ENCODE peak calls at places on chromosome 4, in seven cellular contexts. M is HCT116, H is A549, B is endodermal cell, T is transverse colon, R is dorsolateral prefrontal cortex, Z is right lobe of liver. L is an unnamed sample.

GRCh38 chr4:184000457-184001395 is 95.6 kb downstream of the STOX2 start:
- DNase-seq in R (no peak), Z (no peak), B (no peak), H (no peak), M (no peak), T (no peak), L (no peak)

GRCh38 chr4:155367608-155368007 is 9.2 kb downstream of the MAP9 start:
- DNase-seq in M (no peak), R (no peak), T (no peak), Z (no peak), B (no peak), H (no peak), L (no peak)

GRCh38 chr4:140333523-140333922 is 39.9 kb upstream of the SCOC start:
- DNase-seq in R (no peak), H (no peak), Z (no peak), M (no peak), T (no peak), B (no peak), L (no peak)

GRCh38 chr4:153488006-153488718 is 22.0 kb downstream of the TMEM131L start:
- DNase-seq in B (peak; percentile 67), T (peak; percentile 37), H (no peak), R (no peak), M (no peak), Z (no peak), L (no peak)

GRCh38 chr4:148770848-148771247 is 328.6 kb upstream of the NR3C2 start:
- DNase-seq in R (no peak), T (no peak), H (no peak), M (no peak), Z (no peak), B (no peak), L (no peak)

GRCh38 chr4:37383579-37384229 is 139.2 kb downstream of the NWD2 start:
- DNase-seq in Z (no peak), B (peak; percentile 69), R (no peak), T (peak; percentile 15), H (peak; percentile 9), M (peak; percentile 36), L (no peak)

GRCh38 chr4:52862605-52863236 is 604 bp downstream of the RASL11B start:
- DNase-seq in Z (no peak), R (no peak), M (no peak), H (no peak), T (no peak), B (no peak), L (no peak)

GRCh38 chr4:14262221-14262620 is 634.7 kb upstream of the BOD1L1 start:
- DNase-seq in B (no peak), Z (no peak), M (no peak), R (no peak), H (no peak), T (no peak), L (no peak)

GRCh38 chr4:5232549-5232948 is 181.3 kb downstream of the STK32B start:
- DNase-seq in R (no peak), H (no peak), M (no peak), Z (no peak), T (no peak), B (no peak), L (no peak)

GRCh38 chr4:108170729-108171540 is 2.2 kb upstream of the LEF1 start:
- DNase-seq in R (no peak), T (no peak), M (no peak), H (no peak), Z (no peak), B (peak; percentile 59), L (no peak)
- H3K27ac ChIP-seq in R (peak overlapping the region; percentile 21), T (no peak overlapping the region), M (no peak overlapping the region), H (no peak overlapping the region), Z (no peak overlapping the region), B (no peak overlapping the region), L (no peak overlapping the region)

DNA sequence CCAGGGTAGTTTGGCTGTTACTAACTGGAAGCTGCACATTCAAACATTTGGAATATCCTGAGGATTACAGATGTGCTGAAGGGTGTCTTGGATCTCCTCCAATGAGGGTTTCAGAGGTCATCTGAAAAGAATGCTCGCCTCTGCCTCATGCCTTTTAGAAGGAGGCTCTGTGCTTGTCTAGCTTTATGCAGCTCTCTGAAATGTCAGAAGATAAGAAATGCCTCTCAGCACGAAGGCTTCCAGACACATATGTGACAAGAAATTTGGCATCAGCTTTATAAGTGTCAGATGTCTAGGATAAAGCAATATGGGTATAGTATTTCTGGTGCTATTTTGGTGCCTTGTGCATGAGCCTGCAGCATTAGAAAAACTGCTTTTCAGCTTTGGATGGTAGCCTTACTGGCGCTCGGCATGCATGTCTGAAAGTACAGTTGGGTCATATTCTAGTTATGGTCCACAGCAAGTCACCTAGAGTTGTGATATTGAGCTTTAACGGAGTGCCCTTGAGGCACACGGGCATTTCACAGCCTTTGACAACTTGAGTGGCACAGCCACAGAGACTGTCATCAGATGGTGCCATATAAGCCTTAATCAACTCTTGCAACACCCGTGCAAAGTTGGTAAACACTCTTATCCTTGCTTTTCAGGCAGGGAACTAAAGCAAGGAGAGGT is 70.8 kb upstream of the PGRMC2 start:
- DNase-seq in R (no peak), B (no peak), H (no peak), T (no peak), Z (no peak), M (no peak), L (no peak)
- H3K27ac ChIP-seq in R (no peak overlapping the region), B (no peak overlapping the region), H (peak overlapping the region; percentile 97), T (no peak overlapping the region), Z (no peak overlapping the region), M (no peak overlapping the region), L (no peak overlapping the region)

GRCh38 chr4:41405464-41405863 is 132.5 kb upstream of the LIMCH1 start:
- DNase-seq in R (no peak), M (no peak), H (no peak), B (no peak), Z (no peak), T (no peak), L (no peak)
- H3K27ac ChIP-seq in R (no peak overlapping the region), M (no peak overlapping the region), H (peak overlapping the region; percentile 79), B (no peak overlapping the region), Z (peak overlapping the region; percentile 59), T (no peak overlapping the region), L (no peak overlapping the region)

GRCh38 chr4:8472689-8473197 is 32.2 kb downstream of the TRMT44 start:
- DNase-seq in R (no peak), H (no peak), Z (no peak), T (no peak), M (no peak), B (peak; percentile 50), L (no peak)
- H3K27ac ChIP-seq in R (no peak overlapping the region), H (no peak overlapping the region), Z (no peak overlapping the region), T (peak overlapping the region; percentile 66), M (no peak overlapping the region), B (no peak overlapping the region), L (no peak overlapping the region)

DNA sequence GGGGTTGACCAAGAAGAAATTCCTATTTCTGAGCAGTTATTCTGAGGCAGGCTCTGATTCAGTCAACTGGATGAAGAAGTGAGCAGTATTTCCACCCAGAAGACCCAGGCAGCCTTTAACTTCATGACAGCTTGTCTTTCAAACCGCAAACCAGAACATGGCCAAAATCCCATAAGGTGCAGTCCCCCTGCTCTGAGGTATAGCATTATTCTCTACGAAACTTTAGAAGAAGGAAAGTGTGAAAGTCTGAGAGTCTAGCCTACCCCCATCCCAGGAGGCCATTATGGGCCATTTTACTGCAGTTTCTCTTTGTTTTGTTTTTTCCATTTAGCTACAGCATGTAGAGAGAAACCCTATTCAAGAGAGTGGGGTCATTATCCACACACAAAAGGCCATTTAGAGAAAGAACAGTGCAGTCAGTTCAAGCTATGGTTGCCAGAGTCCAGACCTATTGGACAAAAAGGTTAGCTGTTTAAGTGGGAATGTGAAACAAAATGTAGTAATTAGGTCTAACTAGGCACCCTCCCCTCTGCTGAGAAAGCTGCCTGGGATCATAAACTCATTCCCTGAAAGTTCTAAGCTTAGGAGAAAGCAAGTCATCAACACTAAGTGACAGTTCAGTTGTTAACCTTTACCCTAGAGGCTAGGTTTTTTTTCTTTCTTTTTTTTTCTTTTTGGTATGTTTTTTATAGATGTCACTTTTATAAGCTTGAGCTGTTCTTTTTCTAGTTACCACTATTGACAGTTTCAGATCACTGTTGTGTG is 52.1 kb upstream of the RASGEF1B start:
- DNase-seq in H (no peak), T (no peak), B (no peak), R (no peak), M (no peak), Z (no peak), L (no peak)
- H3K27ac ChIP-seq in H (no peak overlapping the region), T (peak overlapping the region; percentile 58), B (peak overlapping the region; percentile 45), R (peak overlapping the region; percentile 51), M (no peak overlapping the region), Z (no peak overlapping the region), L (no peak overlapping the region)

GRCh38 chr4:86033171-86033570 is 326.7 kb downstream of the MAPK10 start:
- DNase-seq in H (no peak), T (peak; percentile 9), B (no peak), M (no peak), Z (no peak), R (no peak), L (peak; percentile 12)
- H3K27ac ChIP-seq in H (no peak overlapping the region), T (peak overlapping the region; percentile 47), B (no peak overlapping the region), M (no peak overlapping the region), Z (no peak overlapping the region), R (peak overlapping the region; percentile 63), L (peak overlapping the region; percentile 90)

GRCh38 chr4:66565796-66566195 is 895.5 kb upstream of the EPHA5 start:
- DNase-seq in T (no peak), Z (no peak), M (no peak), B (no peak), H (no peak), R (no peak), L (no peak)
- H3K27ac ChIP-seq in T (no peak overlapping the region), Z (no peak overlapping the region), M (no peak overlapping the region), B (no peak overlapping the region), H (peak overlapping the region; percentile 89), R (no peak overlapping the region), L (peak overlapping the region; percentile 61)

GRCh38 chr4:119151161-119151560 is 15.5 kb downstream of the MYOZ2 start:
- DNase-seq in Z (no peak), R (no peak), T (no peak), M (no peak), B (no peak), H (no peak), L (no peak)

GRCh38 chr4:119152741-119153140 is 17.1 kb downstream of the MYOZ2 start:
- DNase-seq in B (no peak), T (no peak), H (no peak), M (no peak), R (no peak), Z (no peak), L (no peak)

DNA sequence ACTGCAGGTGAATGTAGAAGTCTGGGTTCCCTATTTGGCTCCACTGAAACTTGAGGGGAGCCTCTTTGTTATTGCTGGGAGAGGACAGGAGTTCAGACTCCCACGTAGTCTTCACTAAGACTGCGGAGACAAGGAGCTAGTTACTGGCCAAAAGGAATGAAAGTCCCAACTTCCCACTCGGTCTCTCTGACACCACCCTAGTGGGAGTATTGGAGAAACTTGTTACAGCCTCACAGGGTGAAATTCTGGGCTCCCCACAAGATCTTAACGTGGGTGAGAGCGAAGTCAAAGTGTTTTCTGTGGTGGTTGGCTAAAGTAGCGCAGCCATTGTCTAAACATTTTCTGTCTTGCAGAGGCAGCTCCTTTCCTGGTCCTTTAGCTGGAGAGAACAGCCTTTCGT is 13.5 kb downstream of the MYOZ2 start:
- DNase-seq in R (no peak), Z (no peak), T (no peak), H (no peak), M (no peak), B (no peak), L (no peak)
- H3K27ac ChIP-seq in R (no peak overlapping the region), Z (no peak overlapping the region), T (no peak overlapping the region), H (no peak overlapping the region), M (no peak overlapping the region), B (no peak overlapping the region), L (no peak overlapping the region)

L was measured in epithelial cell of prostate.